ENCODE peak calls at places on chromosome 22, in five cellular contexts. One of them, this sample, is unnamed.

GRCh38 chr22:21832291-21833290 is 34.9 kb downstream of the MAPK1 start:
- DNase-seq in astrocyte of the spinal cord: no peak
- DNase-seq in prostate gland: no peak
- DNase-seq in A549: no peak
- DNase-seq in AG09309: no peak
- DNase-seq in this sample: no peak

GRCh38 chr22:19840955-19841640 is 13.6 kb downstream of the GNB1L start:
- DNase-seq in astrocyte of the spinal cord: no peak
- DNase-seq in prostate gland: no peak
- DNase-seq in A549: no peak
- DNase-seq in AG09309: no peak
- DNase-seq in this sample: no peak

GRCh38 chr22:29765905-29766631 is 739 bp downstream of the ZMAT5 start:
- DNase-seq in astrocyte of the spinal cord: no peak
- DNase-seq in prostate gland: no peak
- DNase-seq in A549: no peak
- DNase-seq in AG09309: no peak
- DNase-seq in this sample: no peak

GRCh38 chr22:32622762-32623147 is 148.1 kb downstream of the FBXO7 start:
- DNase-seq in astrocyte of the spinal cord: no peak
- DNase-seq in prostate gland: no peak
- DNase-seq in A549: no peak
- DNase-seq in AG09309: no peak
- DNase-seq in this sample: no peak

GRCh38 chr22:26770624-26771023 is 113.2 kb downstream of the MIAT start:
- DNase-seq in astrocyte of the spinal cord: no peak
- DNase-seq in prostate gland: no peak
- DNase-seq in A549: no peak
- DNase-seq in AG09309: peak; percentile 13
- DNase-seq in this sample: no peak

GRCh38 chr22:28994522-28994921 is 67.1 kb downstream of the C22orf31 start:
- DNase-seq in astrocyte of the spinal cord: no peak
- DNase-seq in prostate gland: no peak
- DNase-seq in A549: no peak
- DNase-seq in AG09309: no peak
- DNase-seq in this sample: no peak

GRCh38 chr22:20423636-20424511 is 13.8 kb downstream of the SCARF2 start:
- DNase-seq in astrocyte of the spinal cord: no peak
- DNase-seq in prostate gland: no peak
- DNase-seq in A549: no peak
- DNase-seq in AG09309: no peak
- DNase-seq in this sample: no peak

GRCh38 chr22:43955883-43956286 is 643 bp downstream of the SAMM50 start:
- DNase-seq in astrocyte of the spinal cord: peak; percentile 3
- DNase-seq in prostate gland: no peak
- DNase-seq in A549: no peak
- DNase-seq in AG09309: no peak
- DNase-seq in this sample: no peak

GRCh38 chr22:29225422-29226090 is 19.9 kb downstream of the EMID1 start:
- DNase-seq in astrocyte of the spinal cord: no peak
- DNase-seq in prostate gland: no peak
- DNase-seq in A549: no peak
- DNase-seq in AG09309: no peak
- DNase-seq in this sample: no peak

GRCh38 chr22:19868773-19869471 is 14.2 kb upstream of the GNB1L start:
- DNase-seq in astrocyte of the spinal cord: peak; percentile 13
- DNase-seq in prostate gland: no peak
- DNase-seq in A549: no peak
- DNase-seq in AG09309: no peak
- DNase-seq in this sample: no peak

GRCh38 chr22:42310301-42310981 is 40.0 kb upstream of the TCF20 start:
- DNase-seq in astrocyte of the spinal cord: no peak
- DNase-seq in prostate gland: no peak
- DNase-seq in A549: no peak
- DNase-seq in AG09309: no peak
- DNase-seq in this sample: no peak

GRCh38 chr22:44051961-44052360 is 27.9 kb downstream of the PARVB start:
- DNase-seq in astrocyte of the spinal cord: no peak
- DNase-seq in prostate gland: no peak
- DNase-seq in A549: no peak
- DNase-seq in AG09309: no peak
- DNase-seq in this sample: no peak

GRCh38 chr22:29480512-29481264 is 670 bp downstream of the NEFH start:
- DNase-seq in astrocyte of the spinal cord: peak; percentile 31
- DNase-seq in prostate gland: no peak
- DNase-seq in A549: no peak
- DNase-seq in AG09309: no peak
- DNase-seq in this sample: no peak

GRCh38 chr22:47966316-47966715 is 1203.9 kb downstream of the TBC1D22A start:
- DNase-seq in astrocyte of the spinal cord: no peak
- DNase-seq in prostate gland: no peak
- DNase-seq in A549: no peak
- DNase-seq in AG09309: no peak
- DNase-seq in this sample: no peak
- H3K4me3 ChIP-seq in astrocyte of the spinal cord: no peak overlapping the region
- H3K4me3 ChIP-seq in prostate gland: no peak overlapping the region
- H3K4me3 ChIP-seq in A549: no peak overlapping the region
- H3K4me3 ChIP-seq in AG09309: no peak overlapping the region
- H3K4me3 ChIP-seq in this sample: no peak overlapping the region

DNA sequence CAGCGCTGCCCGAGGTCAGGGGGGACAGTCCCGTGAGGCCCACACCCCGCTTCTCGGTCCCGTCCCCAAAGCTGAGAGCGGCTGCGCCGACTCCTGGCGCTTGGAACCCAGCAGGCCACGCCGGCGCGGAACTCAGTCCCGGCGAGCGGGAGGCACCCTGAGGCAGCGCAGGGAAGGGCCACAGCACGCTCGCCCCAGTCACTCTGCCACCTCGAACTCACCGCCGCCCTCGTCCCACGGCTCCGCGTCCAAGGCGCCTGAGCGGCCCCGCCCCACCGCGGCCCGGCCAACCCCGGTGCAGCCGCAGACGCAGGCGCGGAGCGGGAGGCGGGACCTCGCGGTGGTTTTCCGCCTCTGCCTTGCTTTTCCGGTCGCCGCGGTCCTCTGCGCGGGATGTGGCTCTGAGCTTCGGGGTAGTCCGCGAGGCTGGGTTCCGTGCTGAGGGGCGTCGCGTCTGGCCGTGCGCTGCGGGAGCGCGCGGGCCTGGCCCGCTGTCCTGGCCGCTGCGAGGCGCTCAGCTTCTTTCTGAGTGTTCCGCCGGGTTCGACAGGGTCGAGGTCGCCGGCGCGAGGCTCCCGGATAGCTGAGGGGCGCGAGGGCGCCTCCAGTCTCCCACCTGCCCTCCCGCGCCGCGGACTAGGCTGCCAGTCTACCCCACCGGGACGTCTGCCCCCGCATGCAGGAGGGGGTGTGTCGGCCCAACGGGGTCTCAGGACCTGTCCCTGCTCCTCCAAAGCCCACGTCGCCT is at the start of gene CDPF1:
- DNase-seq in astrocyte of the spinal cord: peak; percentile 77
- DNase-seq in prostate gland: peak; percentile 87
- DNase-seq in A549: peak; percentile 69
- DNase-seq in AG09309: peak; percentile 18
- DNase-seq in this sample: peak; percentile 27
- TF ChIP-seq CTCF in astrocyte of the spinal cord: no peak
- TF ChIP-seq CTCF in prostate gland: peak; percentile 36
- TF ChIP-seq CTCF in A549: no peak
- TF ChIP-seq CTCF in AG09309: no peak
- TF ChIP-seq CTCF in this sample: no peak

GRCh38 chr22:50170453-50171318 is at the start of gene PANX2:
- DNase-seq in astrocyte of the spinal cord: no peak
- DNase-seq in prostate gland: no peak
- DNase-seq in A549: no peak
- DNase-seq in AG09309: no peak
- DNase-seq in this sample: no peak
- H3K4me3 ChIP-seq in astrocyte of the spinal cord: peak within 1 kb of the TSS; percentile 20
- H3K4me3 ChIP-seq in prostate gland: peak within 1 kb of the TSS; percentile 46
- H3K4me3 ChIP-seq in A549: peak within 1 kb of the TSS; percentile 81
- H3K4me3 ChIP-seq in AG09309: peak within 1 kb of the TSS; percentile 32
- H3K4me3 ChIP-seq in this sample: peak within 1 kb of the TSS; percentile 21

GRCh38 chr22:17789379-17790200 is 15.3 kb upstream of the BID start:
- DNase-seq in astrocyte of the spinal cord: no peak
- DNase-seq in prostate gland: no peak
- DNase-seq in A549: no peak
- DNase-seq in AG09309: no peak
- DNase-seq in this sample: no peak

GRCh38 chr22:17788023-17788330 is 13.7 kb upstream of the BID start:
- DNase-seq in astrocyte of the spinal cord: no peak
- DNase-seq in prostate gland: no peak
- DNase-seq in A549: no peak
- DNase-seq in AG09309: no peak
- DNase-seq in this sample: no peak

GRCh38 chr22:17787159-17788022 is 13.1 kb upstream of the BID start:
- DNase-seq in astrocyte of the spinal cord: peak; percentile 14
- DNase-seq in prostate gland: no peak
- DNase-seq in A549: no peak
- DNase-seq in AG09309: no peak
- DNase-seq in this sample: no peak

GRCh38 chr22:17786435-17787158 is 12.3 kb upstream of the BID start:
- DNase-seq in astrocyte of the spinal cord: peak; percentile 49
- DNase-seq in prostate gland: no peak
- DNase-seq in A549: no peak
- DNase-seq in AG09309: no peak
- DNase-seq in this sample: no peak

GRCh38 chr22:17788528-17789378 is 14.5 kb upstream of the BID start:
- DNase-seq in astrocyte of the spinal cord: no peak
- DNase-seq in prostate gland: no peak
- DNase-seq in A549: no peak
- DNase-seq in AG09309: no peak
- DNase-seq in this sample: no peak
- TF ChIP-seq CTCF in astrocyte of the spinal cord: peak; percentile 26
- TF ChIP-seq CTCF in prostate gland: no peak
- TF ChIP-seq CTCF in A549: peak; percentile 20
- TF ChIP-seq CTCF in AG09309: no peak
- TF ChIP-seq CTCF in this sample: no peak

DNA sequence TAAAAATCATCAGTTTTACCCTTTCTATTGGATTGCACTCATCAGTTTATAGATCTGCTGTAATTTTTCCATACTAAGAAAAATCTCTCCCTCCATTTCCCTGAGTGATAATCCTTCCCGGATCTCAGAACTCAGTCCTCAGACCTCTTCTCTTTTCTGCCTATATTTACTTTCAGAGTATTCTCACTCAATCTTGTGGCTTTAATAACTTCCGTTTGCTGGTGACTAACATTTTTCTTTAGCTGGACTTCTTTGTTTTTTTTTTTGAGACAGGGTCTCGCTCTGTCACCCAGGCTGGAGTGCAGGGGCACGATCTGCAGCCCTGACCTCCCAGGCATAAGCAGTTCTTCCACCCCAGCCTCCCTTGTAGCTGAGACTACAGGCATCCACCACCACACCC is 10.4 kb downstream of the ATXN10 start:
- DNase-seq in astrocyte of the spinal cord: no peak
- DNase-seq in prostate gland: no peak
- DNase-seq in A549: no peak
- DNase-seq in AG09309: no peak
- DNase-seq in this sample: no peak
- H3K4me3 ChIP-seq in astrocyte of the spinal cord: no peak overlapping the region
- H3K4me3 ChIP-seq in prostate gland: no peak overlapping the region
- H3K4me3 ChIP-seq in A549: no peak overlapping the region
- H3K4me3 ChIP-seq in AG09309: no peak overlapping the region
- H3K4me3 ChIP-seq in this sample: no peak overlapping the region

GRCh38 chr22:36369004-36369921 is 18.5 kb downstream of the MYH9 start:
- DNase-seq in astrocyte of the spinal cord: peak; percentile 29
- DNase-seq in prostate gland: no peak
- DNase-seq in A549: no peak
- DNase-seq in AG09309: no peak
- DNase-seq in this sample: no peak

GRCh38 chr22:36369922-36370781 is 17.6 kb downstream of the MYH9 start:
- DNase-seq in astrocyte of the spinal cord: peak; percentile 40
- DNase-seq in prostate gland: peak; percentile 57
- DNase-seq in A549: no peak
- DNase-seq in AG09309: no peak
- DNase-seq in this sample: no peak

GRCh38 chr22:36367066-36367465 is 20.7 kb downstream of the MYH9 start:
- DNase-seq in astrocyte of the spinal cord: no peak
- DNase-seq in prostate gland: no peak
- DNase-seq in A549: no peak
- DNase-seq in AG09309: no peak
- DNase-seq in this sample: no peak

GRCh38 chr22:36367479-36367878 is 20.3 kb downstream of the MYH9 start:
- DNase-seq in astrocyte of the spinal cord: no peak
- DNase-seq in prostate gland: no peak
- DNase-seq in A549: no peak
- DNase-seq in AG09309: no peak
- DNase-seq in this sample: no peak

DNA sequence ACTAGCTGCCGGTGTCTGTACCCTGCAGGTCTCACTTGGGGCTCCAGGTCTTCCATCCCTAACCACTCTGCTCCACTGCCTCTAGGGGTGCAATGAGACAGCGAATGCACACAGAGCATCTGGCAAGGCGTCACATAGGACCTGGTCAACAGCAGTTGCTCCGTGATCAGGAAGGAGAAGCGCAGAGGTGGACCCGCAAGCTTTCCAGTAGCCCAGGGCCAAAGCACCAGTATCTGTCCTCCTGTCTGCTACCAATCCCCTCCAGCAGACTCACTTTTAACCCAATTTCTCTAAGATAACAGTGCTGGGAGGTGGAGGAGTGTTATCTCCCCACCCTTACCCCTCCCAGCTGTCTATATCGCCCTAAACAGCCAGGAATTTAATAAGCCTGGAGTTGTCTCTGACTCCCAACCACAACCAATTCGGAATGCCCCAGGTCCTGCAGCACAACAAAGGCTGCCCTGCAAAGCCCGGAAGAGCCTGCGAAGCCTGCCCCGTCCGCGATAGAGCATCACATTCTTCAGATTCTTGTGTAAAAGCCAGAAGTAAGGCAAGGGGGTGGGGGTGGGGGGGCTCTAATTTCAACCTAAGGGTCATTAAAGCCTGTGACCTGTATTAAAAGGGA is 19.3 kb downstream of the MYH9 start:
- DNase-seq in astrocyte of the spinal cord: peak; percentile 79
- DNase-seq in prostate gland: no peak
- DNase-seq in A549: no peak
- DNase-seq in AG09309: no peak
- DNase-seq in this sample: peak; percentile 67
- TF ChIP-seq CTCF in astrocyte of the spinal cord: peak; percentile 9
- TF ChIP-seq CTCF in prostate gland: peak; percentile 7
- TF ChIP-seq CTCF in A549: no peak
- TF ChIP-seq CTCF in AG09309: no peak
- TF ChIP-seq CTCF in this sample: peak; percentile 4

DNA sequence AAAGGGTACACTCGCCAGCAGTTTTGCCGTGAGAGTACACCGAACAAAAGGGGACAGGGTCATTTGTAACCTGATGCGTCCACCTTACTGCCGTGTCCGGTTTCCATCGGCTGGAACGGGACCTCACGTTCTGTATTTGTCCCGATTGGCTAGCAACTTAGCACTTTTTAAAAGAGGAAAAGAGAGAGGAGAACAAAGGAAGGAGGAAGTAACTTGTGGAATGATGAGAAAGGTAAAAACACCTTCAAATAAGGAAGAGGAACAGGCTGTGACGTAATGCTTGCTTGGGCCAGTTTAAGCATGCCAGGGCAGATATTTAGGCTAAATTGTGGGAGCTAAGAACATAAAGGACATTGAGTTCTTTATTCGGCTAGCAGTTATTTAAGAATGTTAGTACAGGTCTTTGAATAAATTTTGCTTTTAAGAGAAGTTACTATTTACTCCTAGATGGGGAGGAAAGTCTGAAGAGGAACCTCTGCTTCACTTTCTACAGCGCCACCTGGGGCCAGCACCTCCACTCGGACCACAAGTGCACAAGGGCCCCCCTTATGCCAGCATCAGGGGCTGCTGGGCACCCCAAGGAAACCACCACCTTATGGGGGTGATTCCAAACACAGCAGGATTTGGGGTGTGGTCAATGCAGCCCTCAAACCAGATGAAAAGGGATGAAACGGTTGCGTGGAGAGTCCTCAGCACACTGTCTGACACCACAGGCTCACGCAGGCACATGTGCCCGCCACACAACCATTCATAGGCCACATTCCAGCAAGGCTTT is 5.8 kb downstream of the ARSA start:
- DNase-seq in astrocyte of the spinal cord: no peak
- DNase-seq in prostate gland: peak; percentile 40
- DNase-seq in A549: no peak
- DNase-seq in AG09309: no peak
- DNase-seq in this sample: no peak
- H3K4me3 ChIP-seq in astrocyte of the spinal cord: no peak overlapping the region
- H3K4me3 ChIP-seq in prostate gland: peak overlapping the region; percentile 14
- H3K4me3 ChIP-seq in A549: no peak overlapping the region
- H3K4me3 ChIP-seq in AG09309: no peak overlapping the region
- H3K4me3 ChIP-seq in this sample: no peak overlapping the region